ENCODE peak calls at places on chromosome 17, in four cellular contexts. H is GM12878, G is HCT116, B is H1. T is an unnamed sample.

GRCh38 chr17:59753522-59754467 is 46.3 kb downstream of the VMP1 start:
- DNase-seq in H (peak; percentile 73), G (peak; percentile 88), B (no peak), T (peak; percentile 61)

GRCh38 chr17:2212328-2212981 is 91.1 kb downstream of the SMG6 start:
- DNase-seq in H (no peak), G (no peak), B (no peak), T (no peak)

GRCh38 chr17:74858672-74859438 is 830 bp downstream of the GRIN2C start:
- DNase-seq in H (no peak), G (no peak), B (no peak), T (no peak)

GRCh38 chr17:6641374-6641818 is 536 bp downstream of the TXNDC17 start:
- DNase-seq in H (no peak), G (no peak), B (peak; percentile 9), T (no peak)

GRCh38 chr17:57662021-57662420 is 83.1 kb downstream of the CCDC182 start:
- DNase-seq in H (no peak), G (no peak), B (no peak), T (no peak)

GRCh38 chr17:71580220-71580619 is 540.6 kb upstream of the SOX9 start:
- DNase-seq in H (no peak), G (no peak), B (no peak), T (no peak)

GRCh38 chr17:29291163-29291752 is 2.7 kb downstream of the NUFIP2 start:
- DNase-seq in H (peak; percentile 35), G (peak; percentile 40), B (no peak), T (no peak)

GRCh38 chr17:27327871-27328270 is 34.0 kb downstream of the WSB1 start:
- DNase-seq in H (no peak), G (no peak), B (no peak), T (no peak)

GRCh38 chr17:51362818-51363598 is 102.7 kb downstream of the UTP18 start:
- DNase-seq in H (no peak), G (peak; percentile 36), B (peak; percentile 51), T (no peak)

GRCh38 chr17:9825751-9826150 is at the start of gene GLP2R:
- DNase-seq in H (no peak), G (no peak), B (no peak), T (no peak)

GRCh38 chr17:37494401-37494831 is 4.7 kb downstream of the DUSP14 start:
- DNase-seq in H (no peak), G (no peak), B (no peak), T (no peak)

GRCh38 chr17:12637015-12637414 is 28.7 kb upstream of the MYOCD start:
- DNase-seq in H (no peak), G (no peak), B (peak; percentile 47), T (no peak)

GRCh38 chr17:42751628-42752027 is 6.8 kb upstream of the EZH1 start:
- DNase-seq in H (no peak), G (no peak), B (no peak), T (peak; percentile 55)

GRCh38 chr17:75769536-75769935 is 4.5 kb upstream of the GALK1 start:
- DNase-seq in H (no peak), G (no peak), B (no peak), T (no peak)

GRCh38 chr17:58184308-58184985 is 8.1 kb upstream of the EPX start:
- DNase-seq in H (no peak), G (peak; percentile 55), B (peak; percentile 23), T (peak; percentile 54)

GRCh38 chr17:58534901-58535421 is 20.5 kb upstream of the MTMR4 start:
- DNase-seq in H (no peak), G (peak; percentile 24), B (no peak), T (no peak)

GRCh38 chr17:67452681-67453554 is 75.8 kb downstream of the PITPNC1 start:
- DNase-seq in H (peak; percentile 42), G (no peak), B (no peak), T (no peak)

GRCh38 chr17:61397086-61397842 is 2.4 kb upstream of the TBX2 start:
- DNase-seq in H (no peak), G (no peak), B (no peak), T (no peak)

GRCh38 chr17:79933863-79934652 is 94.8 kb upstream of the CBX4 start:
- DNase-seq in H (no peak), G (no peak), B (no peak), T (no peak)

GRCh38 chr17:2253768-2254406 is 49.7 kb downstream of the SMG6 start:
- DNase-seq in H (peak; percentile 90), G (no peak), B (no peak), T (no peak)

GRCh38 chr17:52143536-52143935 is 15.0 kb downstream of the CA10 start:
- DNase-seq in H (no peak), G (no peak), B (no peak), T (no peak)

GRCh38 chr17:79087428-79088143 is 13.0 kb downstream of the ENGASE start:
- DNase-seq in H (no peak), G (peak; percentile 31), B (no peak), T (peak; percentile 78)

GRCh38 chr17:10681866-10682446 is 15.4 kb downstream of the SCO1 start:
- DNase-seq in H (no peak), G (no peak), B (no peak), T (no peak)

GRCh38 chr17:63082273-63082861 is 116.3 kb downstream of the TANC2 start:
- DNase-seq in H (no peak), G (peak; percentile 10), B (no peak), T (no peak)

GRCh38 chr17:41962768-41963434 is 3.7 kb upstream of the CNP start:
- DNase-seq in H (no peak), G (peak; percentile 33), B (peak; percentile 66), T (peak; percentile 78)

GRCh38 chr17:19426631-19427030 is 15.6 kb downstream of the RNF112 start:
- DNase-seq in H (no peak), G (no peak), B (no peak), T (no peak)

DNA sequence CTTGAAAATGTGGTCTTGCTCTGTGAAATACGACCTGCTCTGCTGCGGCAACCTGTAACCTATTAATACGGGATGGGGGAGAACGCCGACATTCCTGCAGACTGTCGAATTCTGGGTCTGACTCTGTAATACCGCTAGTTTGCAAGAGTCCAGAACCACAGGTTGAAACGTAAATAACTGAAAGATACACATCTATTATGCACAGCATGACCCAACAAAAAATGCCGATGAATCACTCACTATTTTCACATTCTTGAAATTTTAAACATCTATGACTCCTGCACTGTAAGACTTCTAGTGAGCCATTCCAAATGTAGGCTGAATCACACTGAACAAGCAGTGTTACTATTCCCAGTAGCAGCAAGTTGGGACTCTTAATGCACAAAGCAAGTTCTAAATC is 20.4 kb downstream of the VPS53 start:
- DNase-seq in H (no peak), G (no peak), B (no peak), T (no peak)
- TF ChIP-seq EGR1 in H (no peak), G (no peak), B (no peak), T (no peak)

DNA sequence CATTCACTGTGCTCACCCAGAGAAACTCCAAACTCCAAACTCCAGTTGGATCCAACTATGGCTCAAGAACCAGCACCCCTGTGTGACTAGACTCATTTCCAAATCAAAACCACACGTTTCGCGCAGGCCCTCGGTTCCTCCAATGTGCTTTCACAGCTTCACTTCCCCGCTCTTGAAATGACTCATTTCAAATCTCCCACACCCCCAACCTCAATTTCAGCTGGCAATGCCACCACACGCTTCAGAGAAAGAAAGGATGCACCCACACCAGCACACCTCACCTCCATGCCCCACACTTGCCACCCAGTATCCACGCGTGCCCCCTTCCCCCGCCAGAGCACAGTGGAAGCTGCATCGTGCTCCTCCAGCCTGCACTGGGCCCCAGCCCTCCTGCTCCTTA is 9.0 kb downstream of the TMEM92 start:
- DNase-seq in H (peak; percentile 46), G (no peak), B (no peak), T (no peak)
- TF ChIP-seq EGR1 in H (no peak), G (no peak), B (no peak), T (no peak)

GRCh38 chr17:8735336-8735939 is 9.2 kb downstream of the CCDC42 start:
- DNase-seq in H (no peak), G (no peak), B (no peak), T (no peak)

GRCh38 chr17:8729860-8730259 is 14.8 kb downstream of the CCDC42 start:
- DNase-seq in H (no peak), G (no peak), B (no peak), T (no peak)

GRCh38 chr17:8734876-8735275 is 9.8 kb downstream of the CCDC42 start:
- DNase-seq in H (no peak), G (no peak), B (no peak), T (no peak)

GRCh38 chr17:8729421-8729820 is 15.2 kb downstream of the CCDC42 start:
- DNase-seq in H (no peak), G (no peak), B (no peak), T (no peak)

GRCh38 chr17:8732406-8733065 is 12.1 kb downstream of the CCDC42 start:
- DNase-seq in H (no peak), G (no peak), B (no peak), T (no peak)
- TF ChIP-seq EGR1 in H (no peak), G (no peak), B (no peak), T (no peak)

GRCh38 chr17:81576621-81577277 is 24.6 kb upstream of the FAAP100 start:
- DNase-seq in H (no peak), G (no peak), B (no peak), T (no peak)
- TF ChIP-seq EGR1 in H (no peak), G (no peak), B (no peak), T (no peak)

GRCh38 chr17:69943058-69943457 is 132.0 kb upstream of the KCNJ16 start:
- DNase-seq in H (no peak), G (no peak), B (no peak), T (no peak)

GRCh38 chr17:69948406-69948805 is 126.6 kb upstream of the KCNJ16 start:
- DNase-seq in H (no peak), G (no peak), B (no peak), T (no peak)

GRCh38 chr17:69944406-69944805 is 130.6 kb upstream of the KCNJ16 start:
- DNase-seq in H (no peak), G (no peak), B (no peak), T (no peak)

GRCh38 chr17:69947027-69947759 is 127.8 kb upstream of the KCNJ16 start:
- DNase-seq in H (no peak), G (no peak), B (no peak), T (peak; percentile 57)

DNA sequence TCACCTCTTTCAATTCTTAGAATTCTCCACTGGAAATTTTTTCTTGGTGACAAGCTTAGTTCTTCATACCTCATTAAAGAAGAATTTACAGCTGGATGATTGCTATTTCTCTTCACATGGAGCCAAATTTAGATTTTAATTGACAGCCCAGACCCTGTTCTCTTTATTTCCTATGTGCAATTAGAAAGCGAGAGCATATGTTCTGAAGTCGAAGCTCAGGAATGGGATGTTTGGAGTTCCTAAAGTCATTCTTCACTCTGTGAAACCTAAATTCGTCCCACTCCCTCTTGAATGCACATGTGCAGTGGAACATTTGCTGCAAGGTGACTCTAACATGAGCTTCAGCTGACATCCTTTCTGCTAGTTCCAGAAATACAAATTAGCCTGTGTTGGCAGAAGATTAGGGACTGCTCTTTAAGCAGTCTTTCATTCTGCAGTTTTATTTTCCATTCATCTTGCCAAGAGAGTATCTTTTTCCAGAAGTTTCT is 129.3 kb upstream of the KCNJ16 start:
- DNase-seq in H (no peak), G (no peak), B (no peak), T (no peak)
- TF ChIP-seq EGR1 in H (no peak), G (no peak), B (no peak), T (no peak)

DNA sequence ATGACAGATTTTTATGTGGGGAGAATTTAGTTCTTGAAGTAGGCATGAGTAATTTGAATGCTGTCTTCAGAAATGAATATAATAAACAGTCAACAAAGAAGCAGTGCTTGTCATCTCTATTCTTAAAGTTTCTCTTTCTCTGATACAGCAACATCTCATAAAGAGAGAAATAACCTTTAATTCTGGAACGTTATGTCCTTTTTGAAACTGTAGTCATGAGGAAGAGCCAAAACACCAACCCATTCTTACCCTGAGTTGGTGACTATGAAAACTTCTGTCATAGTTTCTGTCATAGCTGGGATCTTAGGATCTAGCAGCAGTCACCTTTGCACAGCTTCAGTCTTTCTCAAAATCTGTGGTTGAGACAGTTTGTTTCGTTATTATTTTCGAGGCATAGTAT is 15.3 kb upstream of the RASL10B start:
- DNase-seq in H (no peak), G (no peak), B (no peak), T (no peak)
- TF ChIP-seq EGR1 in H (no peak), G (no peak), B (no peak), T (no peak)